ENCODE peak calls at places on chromosomes 12 and 14, in eight cellular contexts. C, B, L, Y, F, K, G and H are unnamed samples.

GRCh38 chr12:19846561-19846960 is 407.3 kb downstream of the AEBP2 start:
- DNase-seq in L (no peak), C (no peak), Y (no peak), G (no peak), K (peak), B (no peak), F (peak), H (no peak)

GRCh38 chr12:109714141-109714912 is 702 bp downstream of the FAM222A start:
- DNase-seq in F (no peak), L (peak), K (peak), B (peak), Y (peak), G (peak), C (peak), H (peak)

GRCh38 chr12:121783771-121784170 is 9.7 kb downstream of the RHOF start:
- DNase-seq in K (no peak), F (no peak), C (no peak), G (no peak), L (no peak), B (no peak), Y (no peak), H (no peak)

GRCh38 chr12:117402363-117402762 is 40.9 kb upstream of the NOS1 start:
- DNase-seq in L (no peak), Y (no peak), B (peak), F (no peak), G (no peak), K (no peak), C (no peak), H (no peak)

GRCh38 chr14:94054401-94054800 is 26.6 kb downstream of the DDX24 start:
- DNase-seq in B (no peak), K (no peak), G (no peak), Y (no peak), C (no peak), L (no peak), F (no peak), H (no peak)

GRCh38 chr12:68633614-68634558 is 23.2 kb downstream of the RAP1B start:
- DNase-seq in B (no peak), C (no peak), K (no peak), Y (no peak), F (no peak), G (no peak), L (no peak), H (no peak)

GRCh38 chr12:25785164-25785563 is 173.3 kb upstream of the RASSF8 start:
- DNase-seq in F (no peak), K (no peak), G (no peak), L (no peak), Y (no peak), B (no peak), C (no peak), H (no peak)

GRCh38 chr12:111105294-111105693 is 184.9 kb upstream of the MYL2 start:
- DNase-seq in C (no peak), Y (no peak), L (no peak), B (no peak), K (no peak), G (no peak), F (no peak), H (no peak)

GRCh38 chr12:120571299-120571698 is 9.9 kb downstream of the POP5 start:
- DNase-seq in B (no peak), K (no peak), Y (no peak), C (no peak), G (no peak), F (no peak), L (no peak), H (no peak)

GRCh38 chr12:97386133-97386581 is 76.4 kb upstream of the RMST start:
- DNase-seq in L (no peak), K (no peak), Y (no peak), B (no peak), G (no peak), C (no peak), F (no peak), H (no peak)

GRCh38 chr12:68224613-68225285 is 861 bp downstream of the IL26 start:
- DNase-seq in C (no peak), K (peak), B (no peak), F (no peak), Y (no peak), L (no peak), G (no peak), H (no peak)

GRCh38 chr12:83700858-83701257 is 1014.2 kb downstream of the TMTC2 start:
- DNase-seq in F (peak), G (no peak), C (no peak), B (no peak), Y (no peak), L (no peak), K (peak), H (no peak)

GRCh38 chr14:50726372-50727107 is 58.4 kb upstream of the SAV1 start:
- DNase-seq in C (no peak), Y (no peak), L (peak), F (peak), B (no peak), G (no peak), K (peak), H (no peak)

GRCh38 chr14:34633697-34634096 is 3.7 kb upstream of the SNX6 start:
- DNase-seq in K (no peak), F (no peak), Y (no peak), C (no peak), G (no peak), B (no peak), L (no peak), H (no peak)

GRCh38 chr14:92348154-92348553 is 25.2 kb downstream of the SLC24A4 start:
- DNase-seq in B (no peak), F (no peak), G (no peak), L (no peak), Y (no peak), C (no peak), K (no peak), H (peak)

GRCh38 chr14:81162941-81163340 is 57.8 kb downstream of the GTF2A1 start:
- DNase-seq in K (peak), Y (no peak), C (no peak), G (no peak), L (no peak), F (no peak), B (no peak), H (no peak)

GRCh38 chr14:21191809-21192446 is 36.1 kb upstream of the OR5AU1 start:
- DNase-seq in F (peak), K (peak), Y (peak), L (peak), B (peak), C (peak), G (peak), H (peak)

GRCh38 chr12:118328486-118329340 is 44.0 kb downstream of the TAOK3 start:
- DNase-seq in F (no peak), C (no peak), G (no peak), K (no peak), B (no peak), Y (no peak), L (no peak), H (no peak)

GRCh38 chr12:107223816-107224215 is 130.5 kb upstream of the CRY1 start:
- DNase-seq in C (no peak), Y (no peak), G (no peak), B (no peak), L (no peak), K (peak), F (no peak), H (no peak)

GRCh38 chr14:64772394-64772950 is 68.2 kb downstream of the PLEKHG3 start:
- DNase-seq in F (no peak), Y (no peak), K (no peak), B (peak), C (no peak), L (no peak), G (no peak), H (no peak)

GRCh38 chr14:58078471-58078870 is 73.5 kb downstream of the ARMH4 start:
- DNase-seq in F (no peak), G (no peak), C (no peak), B (no peak), L (no peak), Y (no peak), K (peak), H (no peak)

GRCh38 chr12:103387385-103387784 is 108.4 kb downstream of the C12orf42 start:
- DNase-seq in G (no peak), K (no peak), C (no peak), Y (no peak), B (no peak), F (no peak), L (no peak), H (no peak)

GRCh38 chr12:64665506-64665905 is 55.2 kb downstream of the RASSF3 start:
- DNase-seq in B (peak), K (no peak), L (peak), C (no peak), G (no peak), Y (peak), F (no peak), H (peak)

GRCh38 chr14:25698111-25698510 is 648.2 kb upstream of the STXBP6 start:
- DNase-seq in G (no peak), L (no peak), F (no peak), B (no peak), Y (no peak), C (no peak), K (no peak), H (no peak)

GRCh38 chr12:69844416-69844815 is 19.4 kb downstream of the MYRFL start:
- DNase-seq in K (no peak), L (no peak), C (no peak), F (no peak), G (no peak), Y (no peak), B (no peak), H (no peak)

GRCh38 chr14:92990456-92991430 is 67.8 kb downstream of the CHGA start:
- DNase-seq in C (no peak), K (no peak), F (no peak), B (no peak), G (no peak), L (no peak), Y (no peak), H (no peak)